ENCODE peak calls at places on chromosomes 5 and 9, in six cellular contexts. B, N, U, Y, P and F are unnamed samples.
A peak's percentile ranks its signal among the peaks of the same experiment; 100 is the strongest.

GRCh38 chr5:137462816-137463520 is 36.2 kb downstream of the SPOCK1 start:
- DNase-seq in Y (no peak), B (no peak), N (no peak), U (no peak), P (no peak), F (no peak)

GRCh38 chr5:108278285-108279240 is 103.3 kb downstream of the FBXL17 start:
- DNase-seq in B (no peak), Y (no peak), N (no peak), U (no peak), P (no peak), F (no peak)

GRCh38 chr5:1172670-1173404 is 28.6 kb upstream of the SLC6A19 start:
- DNase-seq in Y (no peak), B (no peak), U (no peak), N (peak; percentile 15), P (peak; percentile 39), F (no peak)

GRCh38 chr5:532521-533242 is 8.4 kb upstream of the SLC9A3 start:
- DNase-seq in U (no peak), Y (no peak), N (no peak), B (no peak), P (no peak), F (no peak)

GRCh38 chr9:15722888-15723287 is 170.0 kb downstream of the CCDC171 start:
- DNase-seq in Y (no peak), U (no peak), N (no peak), B (peak; percentile 91), P (no peak), F (no peak)

GRCh38 chr5:139675825-139676224 is 27.7 kb downstream of the CXXC5 start:
- DNase-seq in B (no peak), N (no peak), P (no peak), Y (no peak), U (no peak), F (no peak)

GRCh38 chr5:118220491-118220890 is 767.9 kb downstream of the DTWD2 start:
- DNase-seq in Y (no peak), P (no peak), N (no peak), B (no peak), U (no peak), F (no peak)

GRCh38 chr9:135526089-135526729 is 5.0 kb downstream of the LCN1 start:
- DNase-seq in P (no peak), N (no peak), Y (no peak), B (no peak), U (no peak), F (no peak)

GRCh38 chr5:122076669-122077450 is 1.2 kb downstream of the LOX start:
- DNase-seq in Y (peak; percentile 82), U (peak; percentile 68), N (no peak), B (peak; percentile 90), P (peak; percentile 51), F (peak; percentile 92)